ENCODE peak calls at places on chromosomes 2 and 18, in eight cellular contexts. Z is iPS DF 6.9, D is cardiac muscle cell, C is prostate gland, F is tibial artery, K is OCI-LY7, M is tibial nerve, Q is left ventricle myocardium inferior. S is an unnamed sample.

GRCh38 chr18:64330161-64330560 is 181.3 kb upstream of the LINC00305 start:
- DNase-seq in Z (peak; percentile 13), D (peak; percentile 0), C (no peak), F (no peak), K (no peak), M (no peak), Q (no peak), S (no peak)

GRCh38 chr2:32699151-32699550 is 71.3 kb downstream of the TTC27 start:
- DNase-seq in Z (no peak), D (no peak), C (no peak), F (no peak), K (no peak), M (no peak), Q (no peak), S (no peak)

GRCh38 chr2:48210189-48210588 is 303.9 kb upstream of the FBXO11 start:
- DNase-seq in Z (no peak), D (no peak), C (no peak), F (no peak), K (no peak), M (no peak), Q (no peak), S (no peak)

GRCh38 chr2:121804340-121804739 is 48.9 kb downstream of the TSN start:
- DNase-seq in Z (no peak), D (peak; percentile 32), C (no peak), F (no peak), K (peak; percentile 89), M (no peak), Q (no peak), S (no peak)

GRCh38 chr18:48539406-48540328 is 836 bp downstream of the CTIF start:
- DNase-seq in Z (no peak), D (peak; percentile 63), C (no peak), F (peak; percentile 40), K (no peak), M (peak; percentile 21), Q (peak; percentile 34), S (peak; percentile 49)

GRCh38 chr2:194619368-194619767 is 1037.7 kb upstream of the SLC39A10 start:
- DNase-seq in Z (no peak), D (no peak), C (no peak), F (no peak), K (no peak), M (no peak), Q (no peak), S (no peak)

GRCh38 chr2:201006704-201007103 is 43.2 kb upstream of the ORC2 start:
- DNase-seq in Z (no peak), D (no peak), C (no peak), F (no peak), K (no peak), M (no peak), Q (no peak), S (no peak)

GRCh38 chr2:74845217-74845751 is 11.4 kb downstream of the HK2 start:
- DNase-seq in Z (no peak), D (peak; percentile 85), C (peak; percentile 95), F (peak; percentile 84), K (no peak), M (peak; percentile 32), Q (peak; percentile 69), S (peak; percentile 90)

GRCh38 chr2:102186676-102187190 is at the start of gene IL1RL2:
- DNase-seq in Z (no peak), D (peak; percentile 71), C (peak; percentile 55), F (no peak), K (no peak), M (no peak), Q (no peak), S (peak; percentile 63)

GRCh38 chr2:45009928-45010705 is 865 bp upstream of the SIX2 start:
- DNase-seq in Z (no peak), D (peak; percentile 94), C (peak; percentile 37), F (peak; percentile 77), K (no peak), M (peak; percentile 35), Q (peak; percentile 84), S (peak; percentile 57)

GRCh38 chr2:233446121-233446520 is 91.8 kb downstream of the DGKD start:
- DNase-seq in Z (no peak), D (no peak), C (no peak), F (no peak), K (no peak), M (no peak), Q (no peak), S (no peak)

GRCh38 chr2:208072250-208072892 is 47.0 kb upstream of the PLEKHM3 start:
- DNase-seq in Z (peak; percentile 82), D (peak; percentile 81), C (peak; percentile 63), F (peak; percentile 59), K (peak; percentile 58), M (peak; percentile 36), Q (peak; percentile 28), S (peak; percentile 78)

GRCh38 chr18:5456577-5457466 is 87.0 kb downstream of the EPB41L3 start:
- DNase-seq in Z (no peak), D (peak; percentile 71), C (no peak), F (no peak), K (peak; percentile 11), M (no peak), Q (no peak), S (no peak)

GRCh38 chr2:9434484-9434883 is 11.0 kb downstream of the CPSF3 start:
- DNase-seq in Z (no peak), D (no peak), C (no peak), F (no peak), K (no peak), M (no peak), Q (no peak), S (no peak)

GRCh38 chr2:9428965-9429577 is 5.6 kb downstream of the CPSF3 start:
- DNase-seq in Z (no peak), D (no peak), C (no peak), F (no peak), K (no peak), M (no peak), Q (no peak), S (no peak)

GRCh38 chr2:9424447-9425164 is 1.2 kb downstream of the CPSF3 start:
- DNase-seq in Z (no peak), D (no peak), C (no peak), F (no peak), K (peak; percentile 66), M (no peak), Q (no peak), S (no peak)

DNA sequence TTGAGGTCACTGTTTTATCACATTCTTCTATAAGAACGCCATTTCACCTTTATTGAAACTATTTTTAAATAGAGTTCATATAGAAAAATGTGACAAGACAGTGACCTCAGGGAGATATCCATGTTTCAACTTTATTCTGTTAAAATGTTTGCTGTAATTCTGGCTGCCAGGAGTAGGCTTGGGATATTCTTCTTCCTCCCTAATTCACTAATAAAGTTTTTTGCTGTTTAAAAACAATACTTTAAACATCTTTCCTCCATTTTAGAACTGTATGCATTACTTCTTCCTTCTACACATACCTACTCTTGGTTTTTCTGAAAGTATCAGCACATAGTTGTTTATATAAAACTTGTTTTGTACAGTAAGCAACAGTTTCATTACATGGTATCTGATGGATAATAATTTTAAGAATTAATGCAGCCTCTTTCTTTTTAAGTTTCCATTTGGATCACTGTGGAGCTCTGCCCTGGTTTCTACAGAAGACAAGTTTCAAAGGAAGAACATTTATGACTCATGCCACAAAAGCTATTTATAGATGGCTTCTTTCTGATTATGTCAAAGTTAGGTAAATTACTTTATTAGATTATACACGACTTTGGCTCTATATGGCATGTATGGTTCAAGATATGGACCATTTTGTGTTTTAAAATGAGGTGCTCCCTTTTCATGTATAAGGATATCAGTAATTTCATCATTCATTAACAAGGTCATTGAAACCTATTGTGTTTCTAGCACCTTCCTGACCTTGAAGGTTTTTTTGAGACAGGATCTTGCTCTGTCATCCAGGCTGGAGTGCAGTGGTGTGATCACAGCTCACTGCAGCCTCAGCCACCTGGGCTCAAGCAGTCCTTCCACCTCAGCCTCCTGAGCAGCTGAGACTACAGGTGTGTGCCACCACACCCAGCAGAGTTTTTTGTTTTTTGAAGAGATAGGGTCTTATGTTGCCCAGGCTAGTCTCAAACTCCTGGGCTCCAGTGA is 7.2 kb downstream of the CPSF3 start:
- DNase-seq in Z (no peak), D (no peak), C (no peak), F (no peak), K (no peak), M (no peak), Q (no peak), S (no peak)
- H3K27ac ChIP-seq in Z (no peak overlapping the region), D (no peak overlapping the region), C (no peak overlapping the region), F (no peak overlapping the region), K (no peak overlapping the region), M (no peak overlapping the region), Q (no peak overlapping the region), S (no peak overlapping the region)

DNA sequence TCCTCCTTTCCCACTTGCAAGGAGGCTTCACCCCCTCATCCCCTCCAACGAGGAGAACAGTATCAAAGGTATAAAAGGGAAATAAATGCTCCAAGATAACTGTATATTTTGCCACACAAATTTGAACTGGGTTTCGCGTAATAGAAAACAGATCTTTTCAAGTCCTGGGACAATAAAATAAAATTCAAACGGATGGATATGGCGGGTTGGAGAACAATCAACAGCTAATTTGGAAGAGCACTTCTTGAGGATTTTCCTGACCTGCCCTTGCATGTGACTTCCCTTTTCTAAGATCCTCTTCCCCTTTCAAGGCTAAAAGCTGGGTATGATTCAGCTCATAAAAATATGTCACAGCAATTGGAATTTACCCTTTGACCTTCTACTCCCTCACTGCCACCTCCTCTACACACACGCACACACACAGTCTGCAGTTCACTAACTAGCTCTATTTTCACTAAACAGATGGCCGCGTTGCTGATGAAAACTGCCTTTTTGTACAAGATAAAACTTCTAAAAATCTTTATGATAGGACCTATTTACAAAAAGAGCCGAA is 386.9 kb downstream of the FIGN start:
- DNase-seq in Z (no peak), D (peak; percentile 84), C (no peak), F (no peak), K (no peak), M (no peak), Q (no peak), S (peak; percentile 43)
- H3K4me3 ChIP-seq in Z (no peak overlapping the region), D (no peak overlapping the region), C (peak overlapping the region; percentile 32), F (peak overlapping the region; percentile 49), K (no peak overlapping the region), M (peak overlapping the region; percentile 37), Q (peak overlapping the region; percentile 64), S (peak overlapping the region; percentile 33)

DNA sequence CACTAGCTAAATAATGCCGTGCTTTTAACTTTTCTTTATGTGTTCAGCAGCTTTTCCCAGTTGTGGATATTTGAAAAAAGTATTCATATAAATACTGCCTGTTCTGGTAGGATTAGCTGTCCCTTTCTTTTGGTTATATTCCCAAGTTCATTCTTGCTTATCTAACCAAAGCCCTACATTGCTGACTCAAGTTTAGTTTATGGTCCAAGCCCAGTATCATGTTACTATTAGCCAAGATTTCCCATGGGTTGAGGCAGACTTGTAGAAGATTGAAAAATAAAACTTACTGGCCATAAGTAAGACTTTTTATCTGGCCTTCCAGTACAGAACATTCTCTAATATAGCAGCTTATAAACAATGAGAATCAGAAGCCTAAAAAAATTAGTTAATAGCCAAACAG is 49.7 kb upstream of the NFE2L2 start:
- DNase-seq in Z (no peak), D (peak; percentile 84), C (no peak), F (no peak), K (no peak), M (no peak), Q (no peak), S (no peak)
- H3K27ac ChIP-seq in Z (no peak overlapping the region), D (no peak overlapping the region), C (no peak overlapping the region), F (peak overlapping the region; percentile 63), K (no peak overlapping the region), M (no peak overlapping the region), Q (peak overlapping the region; percentile 61), S (no peak overlapping the region)

DNA sequence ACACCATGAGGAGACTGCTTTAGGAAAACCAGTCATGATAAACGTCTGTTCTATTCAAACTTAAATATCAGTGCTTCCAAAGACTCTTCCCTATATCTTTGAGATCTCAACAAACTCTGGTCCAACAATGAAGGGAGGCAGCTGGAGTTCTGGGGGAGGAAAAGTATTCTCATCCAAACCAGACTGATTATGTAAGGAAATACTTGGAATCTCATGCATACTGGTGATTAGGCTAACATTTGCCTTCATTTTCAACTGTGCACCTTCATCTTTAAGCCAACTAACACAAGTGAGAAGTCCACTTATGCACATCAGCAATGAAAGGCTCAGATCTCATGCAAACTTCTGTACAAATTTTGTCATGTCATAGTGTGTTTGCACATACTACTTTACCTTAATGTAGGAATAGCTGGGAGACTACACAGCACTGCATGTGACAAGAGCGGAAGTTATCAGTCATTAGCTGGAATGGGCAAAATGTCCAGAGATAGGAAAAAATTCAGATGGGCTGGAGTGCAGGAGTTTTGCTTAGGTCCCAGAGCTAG is 67.5 kb upstream of the STK17B start:
- DNase-seq in Z (no peak), D (peak; percentile 59), C (no peak), F (no peak), K (no peak), M (no peak), Q (no peak), S (no peak)
- H3K4me3 ChIP-seq in Z (no peak overlapping the region), D (no peak overlapping the region), C (no peak overlapping the region), F (no peak overlapping the region), K (no peak overlapping the region), M (no peak overlapping the region), Q (no peak overlapping the region), S (no peak overlapping the region)

S was measured in colonic mucosa.